ENCODE peak calls at places on chromosomes 2 and 18, in nine cellular contexts. Q is upper lobe of right lung; M is NCI-H1092 treated with DMSO at 0.1 percent for 48 hours; F is SHP77; G is T-helper 17 cell; U is SK-N-SH; J is mesenchymal stem cell; B is activated CD4-positive, alpha-beta T cell treated with anti-CD3 and anti-CD28 coated beads, Interleukin-2, amount 50 U/mL, for 4 hours; X is GM12865. I is an unnamed sample.
A peak's percentile ranks its signal among the peaks of the same experiment; 100 is the strongest.

GRCh38 chr2:185942855-185943254 is 204.3 kb downstream of the FSIP2 start:
- DNase-seq in G (no peak), M (no peak), B (no peak), U (no peak), J (no peak), X (no peak), Q (no peak), F (no peak), I (no peak)

GRCh38 chr18:58862851-58863538 is 1.7 kb upstream of the ZNF532 start:
- DNase-seq in Q (peak; percentile 70), B (no peak), X (no peak), J (peak; percentile 69), U (peak; percentile 80), F (peak; percentile 37), G (peak; percentile 11), M (peak; percentile 89), I (peak; percentile 66)

GRCh38 chr2:217451634-217452033 is 551.2 kb downstream of the TNS1 start:
- DNase-seq in M (no peak), F (no peak), U (no peak), X (no peak), G (no peak), Q (no peak), J (peak; percentile 61), B (no peak), I (no peak)

GRCh38 chr2:233834378-233834777 is 20.0 kb downstream of the HJURP start:
- DNase-seq in J (no peak), U (no peak), G (no peak), X (no peak), Q (no peak), F (no peak), M (no peak), B (no peak), I (no peak)

GRCh38 chr2:31227711-31228125 is 6.2 kb upstream of the EHD3 start:
- DNase-seq in G (no peak), M (no peak), U (no peak), J (no peak), Q (no peak), B (no peak), F (no peak), X (no peak), I (no peak)

GRCh38 chr2:207219036-207219435 is 53.3 kb upstream of the KLF7 start:
- DNase-seq in M (no peak), J (no peak), X (no peak), U (no peak), F (no peak), Q (no peak), B (no peak), G (no peak), I (no peak)

GRCh38 chr18:76672627-76673026 is 149.7 kb upstream of the ZNF236 start:
- DNase-seq in B (no peak), J (peak; percentile 36), U (no peak), Q (no peak), G (no peak), X (no peak), F (no peak), M (no peak), I (no peak)

GRCh38 chr2:183825710-183826109 is 701.5 kb downstream of the NUP35 start:
- DNase-seq in U (no peak), B (no peak), M (no peak), G (no peak), J (no peak), Q (no peak), X (no peak), F (no peak), I (no peak)

GRCh38 chr18:13368080-13368813 is 149.7 kb downstream of the LDLRAD4 start:
- DNase-seq in F (no peak), U (no peak), M (no peak), J (no peak), X (no peak), Q (no peak), B (no peak), G (no peak), I (no peak)

GRCh38 chr2:235658371-235659174 is 164.7 kb downstream of the AGAP1 start:
- DNase-seq in X (no peak), M (peak; percentile 37), Q (peak; percentile 80), U (no peak), B (no peak), J (peak; percentile 71), G (no peak), F (peak; percentile 33), I (peak; percentile 51)

GRCh38 chr2:189179607-189179979 is at the start of gene COL5A2:
- DNase-seq in J (peak; percentile 94), G (no peak), M (no peak), F (no peak), X (no peak), B (no peak), Q (no peak), U (no peak), I (peak; percentile 79)

GRCh38 chr2:15677141-15677911 is 85.7 kb downstream of the DDX1 start:
- DNase-seq in Q (no peak), B (no peak), M (no peak), G (no peak), X (no peak), U (peak; percentile 57), F (no peak), J (no peak), I (no peak)

GRCh38 chr2:111618577-111618930 is 265.4 kb downstream of the ANAPC1 start:
- DNase-seq in F (no peak), G (no peak), U (no peak), B (no peak), X (no peak), J (no peak), Q (peak; percentile 68), M (no peak), I (no peak)

GRCh38 chr2:134447669-134448068 is 193.8 kb downstream of the MGAT5 start:
- DNase-seq in G (no peak), J (no peak), Q (no peak), B (no peak), M (no peak), F (no peak), U (no peak), X (no peak), I (no peak)

GRCh38 chr18:14920976-14921375 is 173.0 kb downstream of the ANKRD30B start:
- DNase-seq in F (no peak), U (no peak), Q (no peak), J (no peak), M (no peak), B (no peak), X (no peak), G (no peak), I (no peak)

GRCh38 chr2:160242863-160243552 is 42.9 kb upstream of the ITGB6 start:
- DNase-seq in X (no peak), F (no peak), G (no peak), U (no peak), M (no peak), B (no peak), J (no peak), Q (no peak), I (no peak)

GRCh38 chr2:239150125-239151011 is 250.5 kb downstream of the HDAC4 start:
- DNase-seq in F (no peak), M (no peak), U (no peak), X (peak; percentile 57), J (no peak), Q (peak; percentile 23), G (no peak), B (no peak), I (peak; percentile 38)

GRCh38 chr2:223725494-223725893 is 111.9 kb downstream of the AP1S3 start:
- DNase-seq in U (peak; percentile 72), Q (no peak), G (no peak), B (no peak), M (no peak), J (peak; percentile 97), F (peak; percentile 93), X (no peak), I (peak; percentile 81)

GRCh38 chr2:138155304-138155703 is 191.0 kb downstream of the HNMT start:
- DNase-seq in U (no peak), B (no peak), Q (no peak), G (no peak), J (no peak), X (no peak), F (no peak), M (no peak), I (no peak)

GRCh38 chr2:111250448-111251030 is 129.8 kb downstream of the BCL2L11 start:
- DNase-seq in U (no peak), J (peak; percentile 30), B (no peak), Q (no peak), F (no peak), G (no peak), X (no peak), M (no peak), I (no peak)

GRCh38 chr2:160257015-160257741 is 57.1 kb upstream of the ITGB6 start:
- DNase-seq in G (no peak), U (no peak), Q (no peak), X (no peak), J (no peak), M (no peak), F (no peak), B (no peak), I (no peak)

GRCh38 chr2:155162494-155162893 is 464.0 kb downstream of the KCNJ3 start:
- DNase-seq in B (no peak), F (no peak), U (no peak), Q (no peak), J (no peak), M (no peak), X (no peak), G (no peak), I (no peak)

GRCh38 chr18:76256897-76257500 is 238.0 kb downstream of the ZNF516 start:
- DNase-seq in J (peak; percentile 47), F (peak; percentile 59), B (no peak), X (peak; percentile 39), G (no peak), U (peak; percentile 42), Q (no peak), M (peak; percentile 68), I (no peak)

GRCh38 chr2:64861338-64862000 is 127.7 kb upstream of the SLC1A4 start:
- DNase-seq in X (no peak), B (no peak), G (no peak), Q (no peak), U (no peak), M (no peak), J (no peak), F (no peak), I (no peak)

GRCh38 chr2:159903404-159904126 is 105.6 kb upstream of the CD302 start:
- DNase-seq in U (no peak), B (peak; percentile 55), J (no peak), M (no peak), Q (no peak), F (no peak), X (peak; percentile 82), G (peak; percentile 48), I (no peak)

GRCh38 chr2:144256996-144257707 is 262.8 kb downstream of the ZEB2 start:
- DNase-seq in F (no peak), Q (no peak), J (no peak), G (no peak), B (no peak), X (no peak), U (no peak), M (no peak), I (no peak)

GRCh38 chr18:54852780-54853675 is 24.8 kb downstream of the RAB27B start:
- DNase-seq in X (no peak), G (no peak), M (no peak), J (peak; percentile 40), Q (no peak), B (no peak), U (no peak), F (no peak), I (no peak)

GRCh38 chr2:61327173-61327572 is 143.7 kb downstream of the USP34 start:
- DNase-seq in G (no peak), U (no peak), Q (no peak), J (no peak), X (no peak), F (no peak), M (no peak), B (no peak), I (no peak)

GRCh38 chr2:44550571-44550970 is 188.8 kb downstream of the CAMKMT start:
- DNase-seq in U (no peak), M (no peak), X (no peak), J (no peak), F (no peak), Q (no peak), G (no peak), B (no peak), I (no peak)

GRCh38 chr2:48723125-48723524 is 32.4 kb downstream of the LHCGR start:
- DNase-seq in G (no peak), X (no peak), F (no peak), M (no peak), B (no peak), Q (no peak), J (peak; percentile 62), U (no peak), I (no peak)

GRCh38 chr2:205712508-205712907 is 30.2 kb downstream of the NRP2 start:
- DNase-seq in J (peak; percentile 79), X (peak; percentile 53), G (no peak), Q (no peak), M (no peak), U (no peak), F (no peak), B (no peak), I (no peak)

I was measured in sigmoid colon.